ENCODE peak calls at places on chromosomes 1 and 21, in nine cellular contexts. M, W, Y, U, B, I, F, Z and O are unnamed samples.

GRCh38 chr1:114455102-114455785 is 55.8 kb downstream of the TRIM33 start:
- DNase-seq in M (no peak), W (no peak), Y (no peak), U (no peak), B (no peak), I (no peak), F (no peak), Z (no peak), O (no peak)

GRCh38 chr1:233327938-233328660 is 575 bp downstream of the MAP3K21 start:
- DNase-seq in M (peak), W (peak), Y (peak), U (no peak), B (no peak), I (no peak), F (no peak), Z (no peak), O (peak)

GRCh38 chr1:38194486-38194885 is 147.9 kb upstream of the POU3F1 start:
- DNase-seq in M (no peak), W (no peak), Y (no peak), U (no peak), B (no peak), I (no peak), F (no peak), Z (no peak), O (no peak)

GRCh38 chr1:162627662-162628296 is 4.5 kb upstream of the DDR2 start:
- DNase-seq in M (no peak), W (no peak), Y (peak), U (no peak), B (no peak), I (no peak), F (peak), Z (no peak), O (no peak)

GRCh38 chr1:41810446-41810845 is 108.3 kb downstream of the HIVEP3 start:
- DNase-seq in M (no peak), W (no peak), Y (peak), U (no peak), B (no peak), I (no peak), F (no peak), Z (no peak), O (no peak)

GRCh38 chr1:74895411-74895810 is 162.5 kb downstream of the TYW3 start:
- DNase-seq in M (no peak), W (no peak), Y (no peak), U (no peak), B (no peak), I (no peak), F (no peak), Z (no peak), O (no peak)

GRCh38 chr1:190908691-190909090 is 431.0 kb upstream of the BRINP3 start:
- DNase-seq in M (no peak), W (no peak), Y (no peak), U (no peak), B (no peak), I (no peak), F (no peak), Z (no peak), O (no peak)

GRCh38 chr1:172394167-172394751 is 26.2 kb upstream of the C1orf105 start:
- DNase-seq in M (peak), W (no peak), Y (no peak), U (no peak), B (peak), I (peak), F (peak), Z (no peak), O (peak)

GRCh38 chr1:27527223-27527856 is 37.4 kb upstream of the WASF2 start:
- DNase-seq in M (no peak), W (peak), Y (peak), U (no peak), B (peak), I (no peak), F (no peak), Z (no peak), O (peak)

GRCh38 chr1:226066415-226067077 is 4.0 kb downstream of the H3-3A start:
- DNase-seq in M (no peak), W (peak), Y (no peak), U (no peak), B (no peak), I (no peak), F (no peak), Z (no peak), O (no peak)

GRCh38 chr21:16968436-16968835 is 544.4 kb upstream of the CXADR start:
- DNase-seq in M (no peak), W (no peak), Y (no peak), U (no peak), B (no peak), I (no peak), F (no peak), Z (no peak), O (no peak)

GRCh38 chr1:76562292-76562691 is 305.0 kb upstream of the ST6GALNAC5 start:
- DNase-seq in M (no peak), W (no peak), Y (no peak), U (no peak), B (no peak), I (no peak), F (no peak), Z (no peak), O (no peak)

GRCh38 chr21:41112740-41113692 is 54.9 kb upstream of the BACE2 start:
- DNase-seq in M (no peak), W (peak), Y (no peak), U (no peak), B (no peak), I (no peak), F (no peak), Z (no peak), O (no peak)

GRCh38 chr1:208438262-208438661 is 194.1 kb upstream of the PLXNA2 start:
- DNase-seq in M (no peak), W (no peak), Y (no peak), U (no peak), B (no peak), I (no peak), F (no peak), Z (no peak), O (no peak)

GRCh38 chr1:214022810-214023425 is 35.1 kb downstream of the PROX1 start:
- DNase-seq in M (no peak), W (peak), Y (no peak), U (no peak), B (no peak), I (no peak), F (no peak), Z (no peak), O (no peak)

GRCh38 chr1:205943245-205943644 is at the start of gene SLC26A9:
- DNase-seq in M (peak), W (no peak), Y (peak), U (no peak), B (no peak), I (no peak), F (no peak), Z (no peak), O (no peak)

GRCh38 chr1:6800728-6801127 is 15.5 kb downstream of the CAMTA1 start:
- DNase-seq in M (no peak), W (no peak), Y (no peak), U (no peak), B (no peak), I (no peak), F (no peak), Z (no peak), O (no peak)

GRCh38 chr1:46670134-46670533 is 1.5 kb upstream of the TEX38 start:
- DNase-seq in M (no peak), W (no peak), Y (no peak), U (no peak), B (no peak), I (no peak), F (no peak), Z (no peak), O (no peak)

GRCh38 chr1:203462878-203463277 is 12.7 kb upstream of the PRELP start:
- DNase-seq in M (no peak), W (no peak), Y (no peak), U (peak), B (peak), I (no peak), F (no peak), Z (no peak), O (no peak)

GRCh38 chr1:172399369-172400072 is 21.0 kb upstream of the C1orf105 start:
- DNase-seq in M (peak), W (peak), Y (no peak), U (no peak), B (peak), I (no peak), F (peak), Z (no peak), O (peak)

GRCh38 chr21:39927304-39927886 is 60.2 kb downstream of the PCP4 start:
- DNase-seq in M (peak), W (no peak), Y (no peak), U (no peak), B (no peak), I (no peak), F (no peak), Z (no peak), O (no peak)

GRCh38 chr1:62234709-62235108 is 40.1 kb downstream of the L1TD1 start:
- DNase-seq in M (no peak), W (no peak), Y (no peak), U (no peak), B (no peak), I (no peak), F (no peak), Z (no peak), O (no peak)

GRCh38 chr1:62235576-62235975 is 40.9 kb downstream of the L1TD1 start:
- DNase-seq in M (no peak), W (no peak), Y (no peak), U (no peak), B (no peak), I (no peak), F (no peak), Z (no peak), O (no peak)

GRCh38 chr1:62230724-62231123 is 36.1 kb downstream of the L1TD1 start:
- DNase-seq in M (no peak), W (no peak), Y (no peak), U (no peak), B (peak), I (no peak), F (no peak), Z (no peak), O (no peak)

GRCh38 chr1:62233926-62234450 is 39.3 kb downstream of the L1TD1 start:
- DNase-seq in M (no peak), W (no peak), Y (no peak), U (no peak), B (no peak), I (no peak), F (no peak), Z (no peak), O (no peak)

DNA sequence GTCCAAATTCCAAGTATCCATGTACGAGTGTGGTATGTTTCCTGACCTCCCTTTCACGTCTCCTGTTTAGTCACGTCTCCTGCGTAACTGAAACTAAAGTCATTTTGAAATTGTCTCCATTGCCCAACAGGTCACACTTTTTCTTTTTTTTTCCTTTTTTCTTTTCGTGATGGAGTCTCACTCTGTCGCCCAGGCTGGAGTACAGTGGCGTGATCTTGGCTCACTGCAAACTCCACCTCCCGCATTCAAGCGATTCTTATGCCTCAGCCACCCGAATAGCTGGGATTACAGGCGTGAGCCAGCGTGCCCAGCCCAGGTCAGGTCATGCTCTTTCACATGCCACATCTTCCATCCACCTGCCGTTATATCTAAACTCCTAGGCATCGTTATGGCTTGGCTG is 38.2 kb downstream of the L1TD1 start:
- DNase-seq in M (no peak), W (no peak), Y (no peak), U (no peak), B (no peak), I (no peak), F (no peak), Z (no peak), O (no peak)
- TF ChIP-seq POLR2AphosphoS5 in M (no peak), W (no peak), Y (no peak), U (no peak), B (no peak), I (no peak), F (no peak), Z (no peak), O (no peak)

GRCh38 chr1:212375986-212376385 is 38.7 kb downstream of the PACC1 start:
- DNase-seq in M (no peak), W (no peak), Y (no peak), U (no peak), B (no peak), I (no peak), F (no peak), Z (no peak), O (no peak)

GRCh38 chr1:212381509-212381908 is 33.2 kb downstream of the PACC1 start:
- DNase-seq in M (no peak), W (no peak), Y (no peak), U (no peak), B (no peak), I (no peak), F (no peak), Z (no peak), O (no peak)

GRCh38 chr1:212377644-212378043 is 37.0 kb downstream of the PACC1 start:
- DNase-seq in M (no peak), W (no peak), Y (no peak), U (no peak), B (no peak), I (no peak), F (no peak), Z (no peak), O (no peak)

DNA sequence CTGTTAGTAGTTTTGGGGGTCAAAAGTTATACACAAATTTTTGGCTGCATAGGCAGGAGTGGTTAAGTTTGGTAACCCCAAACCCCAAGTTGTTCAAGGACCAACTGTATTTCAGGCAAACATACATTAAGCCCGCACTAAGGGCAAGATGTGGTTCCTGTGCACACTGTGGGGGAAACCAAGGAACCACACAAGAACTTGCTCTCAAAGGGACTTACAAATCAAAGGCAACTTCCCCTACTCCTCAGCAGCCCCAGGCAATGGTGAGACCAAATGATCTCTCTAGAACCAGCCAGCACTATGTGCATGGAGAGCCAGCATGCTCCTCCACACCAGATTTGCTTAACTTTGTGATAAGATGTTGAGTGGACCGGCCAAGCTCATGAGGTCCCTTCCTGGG is 35.3 kb downstream of the PACC1 start:
- DNase-seq in M (no peak), W (no peak), Y (no peak), U (no peak), B (no peak), I (no peak), F (no peak), Z (no peak), O (no peak)
- TF ChIP-seq EP300 in M (no peak), W (no peak), Y (no peak), U (no peak), B (no peak), I (no peak), F (no peak), Z (no peak), O (no peak)

GRCh38 chr1:87424541-87424940 is 95.9 kb downstream of the LMO4 start:
- DNase-seq in M (no peak), W (no peak), Y (no peak), U (no peak), B (no peak), I (no peak), F (no peak), Z (no peak), O (no peak)
- H3K27ac ChIP-seq in M (no peak), W (no peak), Y (no peak), U (no peak), B (no peak), I (no peak), F (no peak), Z (no peak), O (no peak)

GRCh38 chr1:231827337-231828105 is 200.9 kb downstream of the DISC1 start:
- DNase-seq in M (no peak), W (no peak), Y (no peak), U (no peak), B (no peak), I (no peak), F (peak), Z (no peak), O (no peak)
- TF ChIP-seq POLR2AphosphoS5 in M (no peak), W (peak), Y (no peak), U (no peak), B (no peak), I (no peak), F (no peak), Z (no peak), O (no peak)

GRCh38 chr1:168709896-168710305 is 19.1 kb downstream of the DPT start:
- DNase-seq in M (no peak), W (no peak), Y (no peak), U (no peak), B (no peak), I (no peak), F (no peak), Z (no peak), O (no peak)
- TF ChIP-seq EP300 in M (no peak), W (no peak), Y (no peak), U (no peak), B (no peak), I (no peak), F (no peak), Z (no peak), O (no peak)

DNA sequence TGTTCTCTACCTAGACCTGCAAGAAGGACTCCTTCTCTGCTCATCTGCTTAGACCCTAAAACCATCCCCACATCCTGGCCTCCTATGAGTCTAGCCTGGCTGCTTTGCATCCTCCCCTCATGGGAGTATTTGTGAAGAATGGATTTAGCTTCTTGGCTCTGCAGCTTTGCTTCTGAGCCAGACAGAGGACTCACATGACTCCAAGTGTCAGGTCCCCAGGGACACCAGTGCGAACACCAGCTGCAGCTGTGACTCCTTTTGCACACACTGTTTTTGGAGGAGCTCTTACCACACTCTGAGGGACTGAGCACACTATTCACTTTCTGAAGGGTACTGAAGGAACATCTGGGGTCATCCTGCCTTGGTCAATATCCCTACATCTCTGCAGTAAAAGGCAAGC is 131.8 kb upstream of the SGIP1 start:
- DNase-seq in M (no peak), W (no peak), Y (no peak), U (peak), B (peak), I (peak), F (no peak), Z (no peak), O (peak)
- H3K27ac ChIP-seq in M (peak), W (no peak), Y (no peak), U (no peak), B (no peak), I (peak), F (no peak), Z (no peak), O (peak)

DNA sequence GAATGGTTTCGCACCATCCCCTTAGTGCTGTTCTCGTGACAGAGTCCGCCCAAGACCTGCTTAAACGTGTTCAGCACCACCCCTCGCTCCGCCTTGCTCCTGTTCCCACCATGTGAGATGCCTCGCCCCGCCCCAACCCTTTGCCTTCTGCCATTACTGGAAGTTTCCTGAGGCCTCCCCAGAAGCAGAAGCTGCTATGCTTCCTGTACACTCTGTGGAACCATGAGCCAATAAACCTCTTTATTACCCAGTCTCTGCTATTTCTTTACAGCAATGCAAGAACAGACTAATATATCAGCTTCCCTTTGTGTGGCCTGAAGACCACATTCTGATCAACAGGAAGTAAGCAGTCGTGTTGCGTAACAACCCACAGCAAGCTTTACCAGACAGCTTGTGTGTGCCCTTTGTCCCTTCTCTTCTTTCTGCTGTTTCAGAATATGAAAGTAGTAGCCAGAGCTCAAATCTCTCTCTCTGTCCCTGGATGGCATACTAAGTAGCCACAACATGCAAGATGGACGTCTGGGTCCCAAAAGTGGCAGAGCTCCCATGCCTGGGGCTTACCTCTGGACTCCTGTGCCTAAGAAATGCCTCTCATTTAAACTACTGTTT is 14.1 kb downstream of the HENMT1 start:
- DNase-seq in M (peak), W (no peak), Y (no peak), U (peak), B (peak), I (no peak), F (peak), Z (no peak), O (peak)
- TF ChIP-seq POLR2AphosphoS5 in M (no peak), W (no peak), Y (no peak), U (peak), B (no peak), I (no peak), F (no peak), Z (peak), O (peak)

GRCh38 chr1:2791027-2791760 is 10.3 kb downstream of the TTC34 start:
- DNase-seq in M (no peak), W (no peak), Y (no peak), U (peak), B (peak), I (no peak), F (no peak), Z (no peak), O (no peak)
- TF ChIP-seq EP300 in M (no peak), W (no peak), Y (no peak), U (no peak), B (no peak), I (no peak), F (no peak), Z (no peak), O (no peak)

GRCh38 chr1:53254011-53254640 is 15.8 kb upstream of the MAGOH start:
- DNase-seq in M (no peak), W (no peak), Y (no peak), U (no peak), B (no peak), I (no peak), F (no peak), Z (no peak), O (no peak)
- H3K27ac ChIP-seq in M (no peak), W (no peak), Y (peak), U (no peak), B (no peak), I (no peak), F (no peak), Z (no peak), O (no peak)